ENCODE peak calls at places on chromosomes 3 and 15, in ten cellular contexts. Y is bronchial epithelial cell; D is naive thymus-derived CD8-positive, alpha-beta T cell; H is cardiac muscle cell; W is activated CD8-positive, alpha-beta memory T cell treated with anti-CD3 and anti-CD28 coated beads, Interleukin-2, amount 50 U/mL, for 4 hours; C is AG09309; B is mesendoderm; F is HuH-7.5; V is ureter; P is KBM-7. R is an unnamed sample.

GRCh38 chr3:12870942-12871341 is 29.6 kb upstream of the RPL32 start:
- DNase-seq in Y (no peak), D (no peak), H (no peak), W (no peak), C (no peak), B (no peak), F (no peak), V (no peak), P (peak), R (no peak)

GRCh38 chr3:138174421-138175122 is at the start of gene DBR1:
- DNase-seq in Y (peak), D (peak), H (peak), W (peak), C (peak), B (peak), F (peak), V (peak), P (peak), R (peak)

GRCh38 chr3:9913601-9914000 is 3.3 kb upstream of the IL17RC start:
- DNase-seq in Y (no peak), D (no peak), H (no peak), W (no peak), C (no peak), B (no peak), F (no peak), V (no peak), P (no peak), R (no peak)

GRCh38 chr3:15634671-15635661 is 33.4 kb downstream of the BTD start:
- DNase-seq in Y (no peak), D (no peak), H (no peak), W (no peak), C (peak), B (no peak), F (no peak), V (no peak), P (no peak), R (no peak)

GRCh38 chr3:171028025-171028778 is 1.7 kb upstream of the SLC2A2 start:
- DNase-seq in Y (peak), D (peak), H (peak), W (peak), C (peak), B (peak), F (no peak), V (peak), P (peak), R (peak)

GRCh38 chr3:8836096-8836495 is 66.7 kb upstream of the OXTR start:
- DNase-seq in Y (no peak), D (no peak), H (no peak), W (no peak), C (no peak), B (no peak), F (no peak), V (no peak), P (no peak), R (peak)

GRCh38 chr3:56926513-56927282 is 124.9 kb upstream of the ARHGEF3 start:
- DNase-seq in Y (peak), D (no peak), H (no peak), W (no peak), C (peak), B (no peak), F (no peak), V (no peak), P (no peak), R (peak)

GRCh38 chr3:15796331-15796730 is 1.4 kb downstream of the ANKRD28 start:
- DNase-seq in Y (peak), D (no peak), H (no peak), W (no peak), C (no peak), B (no peak), F (no peak), V (no peak), P (peak), R (no peak)

GRCh38 chr15:69749797-69750196 is 297.2 kb downstream of the RPLP1 start:
- DNase-seq in Y (peak), D (peak), H (no peak), W (no peak), C (no peak), B (no peak), F (no peak), V (no peak), P (peak), R (no peak)

GRCh38 chr3:86794336-86795065 is 196.4 kb downstream of the VGLL3 start:
- DNase-seq in Y (no peak), D (no peak), H (no peak), W (no peak), C (no peak), B (peak), F (no peak), V (no peak), P (no peak), R (no peak)

GRCh38 chr3:151085889-151086483 is 522 bp downstream of the MED12L start:
- DNase-seq in Y (no peak), D (peak), H (peak), W (peak), C (no peak), B (peak), F (peak), V (no peak), P (peak), R (peak)

GRCh38 chr3:4438296-4438695 is 28.8 kb downstream of the SUMF1 start:
- DNase-seq in Y (peak), D (no peak), H (no peak), W (no peak), C (no peak), B (peak), F (no peak), V (peak), P (no peak), R (peak)

GRCh38 chr3:186605078-186605477 is 7.8 kb upstream of the AHSG start:
- DNase-seq in Y (peak), D (no peak), H (no peak), W (no peak), C (no peak), B (no peak), F (no peak), V (no peak), P (no peak), R (no peak)

GRCh38 chr3:27623085-27623753 is 98.9 kb downstream of the EOMES start:
- DNase-seq in Y (peak), D (no peak), H (no peak), W (no peak), C (no peak), B (no peak), F (no peak), V (no peak), P (no peak), R (peak)

GRCh38 chr15:99441871-99442267 is 123.9 kb upstream of the MEF2A start:
- DNase-seq in Y (no peak), D (no peak), H (no peak), W (no peak), C (no peak), B (no peak), F (no peak), V (no peak), P (no peak), R (peak)

GRCh38 chr15:39363761-39364586 is 216.9 kb upstream of the THBS1 start:
- DNase-seq in Y (peak), D (no peak), H (no peak), W (no peak), C (no peak), B (no peak), F (no peak), V (no peak), P (no peak), R (no peak)

GRCh38 chr3:41848745-41849574 is 112.9 kb downstream of the ULK4 start:
- DNase-seq in Y (no peak), D (no peak), H (no peak), W (no peak), C (no peak), B (no peak), F (no peak), V (no peak), P (no peak), R (no peak)

GRCh38 chr3:16332904-16333426 is 68.0 kb downstream of the OXNAD1 start:
- DNase-seq in Y (no peak), D (no peak), H (peak), W (no peak), C (peak), B (no peak), F (peak), V (no peak), P (no peak), R (no peak)

GRCh38 chr15:29208352-29208751 is 61.3 kb downstream of the NSMCE3 start:
- DNase-seq in Y (peak), D (no peak), H (peak), W (no peak), C (no peak), B (peak), F (no peak), V (no peak), P (peak), R (no peak)

GRCh38 chr3:151345854-151346253 is 16.5 kb upstream of the P2RY13 start:
- DNase-seq in Y (no peak), D (no peak), H (no peak), W (no peak), C (peak), B (no peak), F (no peak), V (no peak), P (no peak), R (no peak)

GRCh38 chr3:148789156-148789555 is 38.5 kb upstream of the CPB1 start:
- DNase-seq in Y (no peak), D (no peak), H (peak), W (no peak), C (no peak), B (peak), F (no peak), V (no peak), P (no peak), R (no peak)

GRCh38 chr3:87595798-87596197 is 319.4 kb upstream of the POU1F1 start:
- DNase-seq in Y (peak), D (no peak), H (no peak), W (no peak), C (no peak), B (no peak), F (no peak), V (no peak), P (no peak), R (no peak)

GRCh38 chr3:109050591-109051167 is 67.3 kb downstream of the MORC1 start:
- DNase-seq in Y (peak), D (peak), H (peak), W (no peak), C (no peak), B (peak), F (no peak), V (no peak), P (peak), R (no peak)

GRCh38 chr3:188510366-188510765 is 356.4 kb downstream of the LPP start:
- DNase-seq in Y (peak), D (no peak), H (no peak), W (no peak), C (no peak), B (no peak), F (no peak), V (no peak), P (no peak), R (no peak)

GRCh38 chr3:10645800-10646199 is 140.4 kb upstream of the ATP2B2 start:
- DNase-seq in Y (no peak), D (no peak), H (no peak), W (no peak), C (no peak), B (no peak), F (no peak), V (no peak), P (no peak), R (no peak)

GRCh38 chr15:82625136-82625535 is 22.0 kb downstream of the CPEB1 start:
- DNase-seq in Y (no peak), D (no peak), H (no peak), W (no peak), C (peak), B (no peak), F (no peak), V (no peak), P (no peak), R (no peak)

GRCh38 chr3:71681224-71681668 is 44.0 kb downstream of the EIF4E3 start:
- DNase-seq in Y (peak), D (peak), H (peak), W (peak), C (peak), B (peak), F (peak), V (peak), P (peak), R (peak)

GRCh38 chr15:29159771-29160455 is 109.7 kb downstream of the NSMCE3 start:
- DNase-seq in Y (no peak), D (no peak), H (no peak), W (no peak), C (no peak), B (no peak), F (no peak), V (no peak), P (no peak), R (no peak)

GRCh38 chr3:39279745-39280517 is at the start of gene CX3CR1:
- DNase-seq in Y (no peak), D (no peak), H (peak), W (no peak), C (no peak), B (no peak), F (no peak), V (no peak), P (no peak), R (no peak)

GRCh38 chr3:197261164-197261509 is 37.3 kb downstream of the DLG1 start:
- DNase-seq in Y (no peak), D (no peak), H (no peak), W (no peak), C (no peak), B (no peak), F (no peak), V (no peak), P (no peak), R (no peak)

GRCh38 chr3:156605686-156606605 is 51.0 kb upstream of the SSR3 start:
- DNase-seq in Y (peak), D (no peak), H (peak), W (no peak), C (peak), B (peak), F (peak), V (peak), P (no peak), R (peak)

GRCh38 chr15:51706347-51706746 is 25.0 kb downstream of the SCG3 start:
- DNase-seq in Y (no peak), D (no peak), H (no peak), W (no peak), C (no peak), B (no peak), F (no peak), V (no peak), P (no peak), R (no peak)

GRCh38 chr3:145557405-145557804 is 603.6 kb downstream of the PLOD2 start:
- DNase-seq in Y (no peak), D (no peak), H (no peak), W (no peak), C (no peak), B (peak), F (no peak), V (no peak), P (no peak), R (peak)

GRCh38 chr3:151796105-151796705 is 17.7 kb upstream of the AADAC start:
- DNase-seq in Y (peak), D (no peak), H (no peak), W (no peak), C (no peak), B (no peak), F (no peak), V (no peak), P (no peak), R (no peak)

GRCh38 chr15:73965730-73966103 is 26.4 kb downstream of the STOML1 start:
- DNase-seq in Y (peak), D (peak), H (no peak), W (no peak), C (no peak), B (no peak), F (no peak), V (no peak), P (peak), R (peak)

GRCh38 chr15:72098076-72098475 is 19.9 kb downstream of the MYO9A start:
- DNase-seq in Y (no peak), D (no peak), H (no peak), W (no peak), C (no peak), B (no peak), F (no peak), V (no peak), P (no peak), R (no peak)

R was measured in islet precursor cell.